ENCODE peak calls at places on chromosome 16, in five cellular contexts. O, B, Y, Q and I are unnamed samples. For H3K4me1, the result is how much of the 10 kb centered on the place peaks cover.

GRCh38 chr16:51851111-51851510 is 695.8 kb downstream of the TOX3 start:
- DNase-seq in O (no peak), B (no peak), Y (no peak), Q (no peak), I (no peak)

GRCh38 chr16:29182501-29182900 is 197.6 kb downstream of the LAT start:
- DNase-seq in O (no peak), B (peak), Y (no peak), Q (no peak), I (no peak)

GRCh38 chr16:23865853-23866252 is 30.1 kb downstream of the PRKCB start:
- DNase-seq in O (no peak), B (no peak), Y (no peak), Q (no peak), I (no peak)

GRCh38 chr16:66326995-66327513 is 39.4 kb upstream of the CDH5 start:
- DNase-seq in O (no peak), B (no peak), Y (no peak), Q (no peak), I (no peak)

GRCh38 chr16:4682616-4683254 is 10.6 kb upstream of the NUDT16L1 start:
- DNase-seq in O (no peak), B (no peak), Y (peak), Q (no peak), I (no peak)

GRCh38 chr16:49463529-49463928 is 89.9 kb downstream of the C16orf78 start:
- DNase-seq in O (peak), B (no peak), Y (no peak), Q (no peak), I (no peak)

GRCh38 chr16:57069635-57070350 is 22.6 kb upstream of the CPNE2 start:
- DNase-seq in O (no peak), B (no peak), Y (no peak), Q (no peak), I (no peak)

GRCh38 chr16:53745753-53746258 is 41.9 kb downstream of the FTO start:
- DNase-seq in O (no peak), B (no peak), Y (no peak), Q (peak), I (no peak)

GRCh38 chr16:49452108-49452507 is 78.5 kb downstream of the C16orf78 start:
- DNase-seq in O (no peak), B (no peak), Y (no peak), Q (no peak), I (no peak)

GRCh38 chr16:50467943-50468748 is 80.0 kb upstream of the NKD1 start:
- DNase-seq in O (peak), B (no peak), Y (peak), Q (no peak), I (no peak)

GRCh38 chr16:88264641-88265285 is 118.0 kb upstream of the ZNF469 start:
- DNase-seq in O (peak), B (peak), Y (no peak), Q (peak), I (peak)

GRCh38 chr16:31265329-31266245 is 5.8 kb downstream of the ITGAM start:
- DNase-seq in O (peak), B (no peak), Y (no peak), Q (no peak), I (no peak)

GRCh38 chr16:66427451-66427860 is 361 bp downstream of the BEAN1 start:
- DNase-seq in O (no peak), B (no peak), Y (no peak), Q (no peak), I (no peak)

GRCh38 chr16:47984669-47985068 is 171.1 kb downstream of the ABCC12 start:
- DNase-seq in O (no peak), B (no peak), Y (no peak), Q (no peak), I (no peak)

GRCh38 chr16:89446136-89446974 is 44.0 kb downstream of the ANKRD11 start:
- DNase-seq in O (no peak), B (no peak), Y (no peak), Q (no peak), I (no peak)

GRCh38 chr16:89443727-89444084 is 46.7 kb downstream of the ANKRD11 start:
- DNase-seq in O (no peak), B (no peak), Y (no peak), Q (no peak), I (no peak)

GRCh38 chr16:89446975-89447293 is 43.4 kb downstream of the ANKRD11 start:
- DNase-seq in O (no peak), B (no peak), Y (no peak), Q (no peak), I (no peak)

GRCh38 chr16:89444151-89444723 is 46.1 kb downstream of the ANKRD11 start:
- DNase-seq in O (no peak), B (no peak), Y (no peak), Q (no peak), I (no peak)

DNA sequence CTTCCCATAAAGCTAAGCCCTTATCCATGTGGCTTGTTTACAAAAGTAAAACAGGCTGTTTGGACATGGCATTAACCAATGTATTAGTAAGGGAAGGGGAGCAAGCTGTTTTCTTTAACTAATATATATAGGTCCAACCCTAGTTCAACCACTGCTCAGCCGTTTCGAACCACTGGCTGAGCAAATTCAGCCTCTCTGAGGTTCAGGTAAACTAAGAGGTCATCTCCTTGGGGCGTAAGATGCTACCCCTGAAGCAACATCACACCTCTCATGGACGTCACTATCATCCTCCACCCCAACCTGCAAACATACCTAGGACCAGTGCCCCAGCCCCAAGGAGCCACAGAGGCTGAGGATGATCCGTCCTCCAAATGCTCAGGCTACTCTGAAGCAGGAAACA is 45.2 kb downstream of the ANKRD11 start:
- DNase-seq in O (no peak), B (no peak), Y (no peak), Q (no peak), I (no peak)
- H3K4me1 ChIP-seq in O (under half), B (half or more), Y (under half), Q (half or more), I (half or more)

GRCh38 chr16:81611721-81612120 is 167.1 kb downstream of the CMIP start:
- DNase-seq in O (no peak), B (no peak), Y (no peak), Q (no peak), I (no peak)
- H3K4me1 ChIP-seq in O (under half), B (under half), Y (under half), Q (under half), I (under half)

GRCh38 chr16:70684146-70685060 is 1.4 kb downstream of the MTSS2 start:
- DNase-seq in O (no peak), B (no peak), Y (no peak), Q (no peak), I (no peak)
- H3K4me1 ChIP-seq in O (under half), B (half or more), Y (under half), Q (under half), I (half or more)

GRCh38 chr16:73051216-73051615 is 3.3 kb upstream of the ZFHX3 start:
- DNase-seq in O (no peak), B (no peak), Y (no peak), Q (no peak), I (no peak)

GRCh38 chr16:73053038-73053378 is 5.1 kb upstream of the ZFHX3 start:
- DNase-seq in O (no peak), B (no peak), Y (no peak), Q (no peak), I (no peak)

GRCh38 chr16:73053379-73054130 is 5.6 kb upstream of the ZFHX3 start:
- DNase-seq in O (no peak), B (no peak), Y (peak), Q (peak), I (no peak)

GRCh38 chr16:73051903-73052302 is 4.0 kb upstream of the ZFHX3 start:
- DNase-seq in O (no peak), B (no peak), Y (no peak), Q (no peak), I (no peak)

DNA sequence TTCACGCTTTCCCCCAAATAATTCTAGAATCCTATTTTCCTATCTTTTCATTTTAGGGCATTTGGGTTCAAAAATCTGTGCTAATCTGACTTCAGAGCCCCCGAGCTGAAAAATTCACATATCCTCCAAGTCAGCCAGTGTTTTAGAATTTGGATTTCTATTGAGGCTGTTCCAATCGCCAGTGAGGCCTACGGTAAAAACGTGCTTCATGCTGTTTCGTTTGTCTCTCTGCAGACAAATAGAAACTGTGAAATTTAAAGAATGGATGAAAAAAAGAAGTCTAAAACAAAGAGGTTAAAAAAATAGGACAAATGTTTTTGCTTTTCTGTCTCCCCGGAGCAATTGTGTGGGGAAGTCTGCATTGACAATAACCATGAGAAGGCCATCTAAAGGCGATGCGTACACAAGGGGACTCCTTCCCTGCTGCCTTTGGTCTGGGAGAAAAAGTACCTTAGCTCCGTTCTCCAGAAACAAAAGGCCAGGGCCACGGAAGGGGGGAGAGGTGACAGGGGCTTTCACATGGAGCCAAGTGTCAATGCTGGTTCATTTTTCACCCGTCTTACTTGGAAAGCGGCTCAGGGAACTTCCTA is 4.6 kb upstream of the ZFHX3 start:
- DNase-seq in O (no peak), B (no peak), Y (no peak), Q (no peak), I (no peak)
- H3K4me1 ChIP-seq in O (under half), B (under half), Y (half or more), Q (half or more), I (half or more)

DNA sequence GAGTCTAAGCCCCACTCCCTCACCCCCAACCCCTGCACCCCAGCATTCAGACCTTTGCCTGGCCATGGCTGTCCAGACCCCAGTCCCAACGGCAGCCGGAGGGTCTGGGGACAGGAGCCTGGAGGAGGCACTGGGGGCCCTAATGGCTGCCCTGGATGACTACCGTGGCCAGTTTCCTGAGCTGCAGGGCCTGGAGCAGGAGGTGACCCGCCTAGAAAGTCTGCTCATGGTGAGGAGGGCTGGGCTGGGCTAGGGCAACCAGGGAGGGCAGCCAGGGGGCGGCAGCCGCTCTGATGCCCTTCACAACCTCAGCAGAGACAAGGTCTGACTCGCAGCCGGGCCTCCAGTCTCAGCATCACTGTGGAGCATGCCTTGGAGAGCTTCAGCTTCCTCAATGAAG is 14.4 kb downstream of the RIPOR1 start:
- DNase-seq in O (no peak), B (no peak), Y (no peak), Q (no peak), I (no peak)
- H3K4me1 ChIP-seq in O (under half), B (under half), Y (under half), Q (under half), I (under half)

GRCh38 chr16:69201787-69202186 is 14.8 kb downstream of the SNTB2 start:
- DNase-seq in O (no peak), B (no peak), Y (no peak), Q (no peak), I (no peak)
- H3K4me1 ChIP-seq in O (under half), B (under half), Y (under half), Q (under half), I (under half)

GRCh38 chr16:85625053-85625452 is 11.9 kb downstream of the GSE1 start:
- DNase-seq in O (no peak), B (no peak), Y (peak), Q (no peak), I (no peak)

GRCh38 chr16:85625485-85626117 is 12.5 kb downstream of the GSE1 start:
- DNase-seq in O (no peak), B (no peak), Y (no peak), Q (no peak), I (no peak)

GRCh38 chr16:85623997-85624601 is 11.0 kb downstream of the GSE1 start:
- DNase-seq in O (no peak), B (no peak), Y (no peak), Q (no peak), I (no peak)

GRCh38 chr16:85623250-85623649 is 10.1 kb downstream of the GSE1 start:
- DNase-seq in O (no peak), B (no peak), Y (no peak), Q (no peak), I (no peak)

GRCh38 chr16:85624646-85625045 is 11.5 kb downstream of the GSE1 start:
- DNase-seq in O (no peak), B (no peak), Y (no peak), Q (no peak), I (no peak)
- H3K4me1 ChIP-seq in O (under half), B (under half), Y (under half), Q (under half), I (under half)